ENCODE peak calls at places on chromosomes 3 and 15, in seven cellular contexts. S, Y, H, A, W, U and N are unnamed samples.

GRCh38 chr15:29018983-29019875 is 133.5 kb downstream of the APBA2 start:
- DNase-seq in S (no peak), Y (no peak), H (no peak), A (no peak), W (no peak), U (no peak), N (no peak)

GRCh38 chr3:64082917-64083587 is 59.8 kb upstream of the PSMD6 start:
- DNase-seq in S (no peak), Y (no peak), H (no peak), A (no peak), W (no peak), U (no peak), N (no peak)

GRCh38 chr15:78242128-78242527 is 7.8 kb upstream of the ACSBG1 start:
- DNase-seq in S (no peak), Y (no peak), H (no peak), A (no peak), W (no peak), U (peak), N (peak)

GRCh38 chr15:70512772-70513362 is 250.5 kb downstream of the UACA start:
- DNase-seq in S (no peak), Y (no peak), H (no peak), A (peak), W (peak), U (peak), N (peak)

GRCh38 chr15:64197425-64197824 is 34.6 kb upstream of the PPIB start:
- DNase-seq in S (no peak), Y (no peak), H (peak), A (no peak), W (no peak), U (no peak), N (no peak)

GRCh38 chr3:14290631-14291385 is 111.6 kb upstream of the SLC6A6 start:
- DNase-seq in S (no peak), Y (no peak), H (no peak), A (no peak), W (peak), U (no peak), N (no peak)

GRCh38 chr15:66886686-66887273 is 178.6 kb upstream of the SMAD3 start:
- DNase-seq in S (no peak), Y (no peak), H (no peak), A (no peak), W (no peak), U (no peak), N (no peak)

GRCh38 chr15:29689724-29689986 is 132.6 kb downstream of the TJP1 start:
- DNase-seq in S (no peak), Y (no peak), H (no peak), A (no peak), W (no peak), U (no peak), N (no peak)

GRCh38 chr3:37053337-37053736 is 60.0 kb downstream of the MLH1 start:
- DNase-seq in S (no peak), Y (no peak), H (no peak), A (no peak), W (no peak), U (no peak), N (no peak)

GRCh38 chr3:131485116-131485515 is 17.7 kb downstream of the MRPL3 start:
- DNase-seq in S (no peak), Y (peak), H (no peak), A (no peak), W (no peak), U (no peak), N (no peak)

GRCh38 chr3:9123849-9124248 is 125.6 kb downstream of the SRGAP3 start:
- DNase-seq in S (no peak), Y (no peak), H (no peak), A (no peak), W (no peak), U (no peak), N (no peak)

GRCh38 chr3:5086708-5087107 is 35.4 kb upstream of the ARL8B start:
- DNase-seq in S (no peak), Y (no peak), H (no peak), A (no peak), W (no peak), U (no peak), N (no peak)

GRCh38 chr3:143307613-143308183 is 188.1 kb downstream of the CHST2 start:
- DNase-seq in S (no peak), Y (peak), H (no peak), A (no peak), W (no peak), U (no peak), N (no peak)

GRCh38 chr3:24493951-24494615 is 567 bp downstream of the THRB start:
- DNase-seq in S (peak), Y (no peak), H (no peak), A (no peak), W (no peak), U (peak), N (no peak)

GRCh38 chr3:157475921-157476395 is 27.3 kb downstream of the VEPH1 start:
- DNase-seq in S (no peak), Y (peak), H (no peak), A (no peak), W (peak), U (no peak), N (no peak)

GRCh38 chr3:182962162-182962561 is 18.2 kb downstream of the DCUN1D1 start:
- DNase-seq in S (no peak), Y (no peak), H (no peak), A (no peak), W (no peak), U (no peak), N (no peak)

GRCh38 chr3:180802837-180803236 is 109.6 kb upstream of the FXR1 start:
- DNase-seq in S (no peak), Y (peak), H (no peak), A (no peak), W (peak), U (no peak), N (no peak)

GRCh38 chr3:17686613-17687012 is 55.8 kb downstream of the TBC1D5 start:
- DNase-seq in S (no peak), Y (no peak), H (no peak), A (no peak), W (peak), U (peak), N (no peak)

GRCh38 chr3:170992854-170993253 is 33.7 kb downstream of the SLC2A2 start:
- DNase-seq in S (no peak), Y (peak), H (no peak), A (no peak), W (peak), U (no peak), N (no peak)

GRCh38 chr3:122858373-122858772 is 63.5 kb downstream of the SLC49A4 start:
- DNase-seq in S (no peak), Y (no peak), H (no peak), A (no peak), W (peak), U (no peak), N (no peak)

GRCh38 chr3:57758686-57759085 is 2.6 kb downstream of the SLMAP start:
- DNase-seq in S (no peak), Y (no peak), H (no peak), A (no peak), W (no peak), U (no peak), N (no peak)

GRCh38 chr3:147414369-147415135 is 5.4 kb downstream of the ZIC1 start:
- DNase-seq in S (no peak), Y (no peak), H (no peak), A (no peak), W (no peak), U (no peak), N (no peak)

GRCh38 chr3:17431004-17431403 is 311.4 kb downstream of the TBC1D5 start:
- DNase-seq in S (no peak), Y (peak), H (no peak), A (no peak), W (peak), U (no peak), N (no peak)

GRCh38 chr3:108946292-108947290 is 7.1 kb downstream of the GUCA1C start:
- DNase-seq in S (no peak), Y (peak), H (no peak), A (no peak), W (peak), U (no peak), N (no peak)